ENCODE peak calls at places on chromosomes 7 and 10, in five cellular contexts. One of them, this sample, is unnamed.

GRCh38 chr10:14244801-14245211 is 85.9 kb downstream of the FRMD4A start:
- DNase-seq in mesenchymal stem cell: peak
- DNase-seq in trophoblast cell: peak
- DNase-seq in H1: no peak
- DNase-seq in neuronal stem cell: no peak
- DNase-seq in this sample: no peak

GRCh38 chr10:103654925-103655324 is 161.4 kb downstream of the NEURL1 start:
- DNase-seq in trophoblast cell: no peak
- DNase-seq in mesenchymal stem cell: no peak
- DNase-seq in neuronal stem cell: no peak
- DNase-seq in H1: no peak
- DNase-seq in this sample: no peak

GRCh38 chr10:132648072-132648855 is 110.7 kb downstream of the INPP5A start:
- DNase-seq in trophoblast cell: no peak
- DNase-seq in H1: no peak
- DNase-seq in neuronal stem cell: no peak
- DNase-seq in mesenchymal stem cell: no peak
- DNase-seq in this sample: no peak

GRCh38 chr7:92584953-92585352 is 5.2 kb downstream of the FAM133B start:
- DNase-seq in mesenchymal stem cell: no peak
- DNase-seq in H1: no peak
- DNase-seq in neuronal stem cell: no peak
- DNase-seq in trophoblast cell: peak
- DNase-seq in this sample: no peak

GRCh38 chr10:119575506-119575905 is 21.3 kb downstream of the TIAL1 start:
- DNase-seq in H1: no peak
- DNase-seq in trophoblast cell: no peak
- DNase-seq in mesenchymal stem cell: no peak
- DNase-seq in neuronal stem cell: no peak
- DNase-seq in this sample: no peak

GRCh38 chr7:158247758-158248487 is 339.7 kb downstream of the PTPRN2 start:
- DNase-seq in neuronal stem cell: no peak
- DNase-seq in mesenchymal stem cell: no peak
- DNase-seq in H1: no peak
- DNase-seq in trophoblast cell: no peak
- DNase-seq in this sample: peak

GRCh38 chr10:78774614-78774998 is 294.2 kb upstream of the ZMIZ1 start:
- DNase-seq in neuronal stem cell: no peak
- DNase-seq in trophoblast cell: no peak
- DNase-seq in H1: no peak
- DNase-seq in mesenchymal stem cell: no peak
- DNase-seq in this sample: no peak

GRCh38 chr7:18212788-18213187 is 185.1 kb upstream of the PRPS1L1 start:
- DNase-seq in H1: no peak
- DNase-seq in trophoblast cell: no peak
- DNase-seq in neuronal stem cell: no peak
- DNase-seq in mesenchymal stem cell: peak
- DNase-seq in this sample: no peak

GRCh38 chr7:143227806-143228205 is 6.0 kb downstream of the TAS2R40 start:
- DNase-seq in neuronal stem cell: no peak
- DNase-seq in H1: no peak
- DNase-seq in mesenchymal stem cell: no peak
- DNase-seq in trophoblast cell: peak
- DNase-seq in this sample: no peak

GRCh38 chr10:15238553-15239335 is 70.3 kb upstream of the NMT2 start:
- DNase-seq in mesenchymal stem cell: peak
- DNase-seq in neuronal stem cell: no peak
- DNase-seq in trophoblast cell: no peak
- DNase-seq in H1: no peak
- DNase-seq in this sample: no peak

GRCh38 chr7:73519867-73520672 is 2.0 kb downstream of the BAZ1B start:
- DNase-seq in trophoblast cell: no peak
- DNase-seq in mesenchymal stem cell: no peak
- DNase-seq in H1: no peak
- DNase-seq in neuronal stem cell: no peak
- DNase-seq in this sample: no peak

GRCh38 chr10:125026974-125027735 is 85.2 kb downstream of the ZRANB1 start:
- DNase-seq in trophoblast cell: no peak
- DNase-seq in mesenchymal stem cell: no peak
- DNase-seq in H1: no peak
- DNase-seq in neuronal stem cell: no peak
- DNase-seq in this sample: no peak

GRCh38 chr10:25641576-25641975 is 292.5 kb upstream of the MYO3A start:
- DNase-seq in H1: no peak
- DNase-seq in neuronal stem cell: no peak
- DNase-seq in trophoblast cell: no peak
- DNase-seq in mesenchymal stem cell: no peak
- DNase-seq in this sample: no peak

GRCh38 chr10:133162178-133162909 is 2.3 kb downstream of the KNDC1 start:
- DNase-seq in trophoblast cell: no peak
- DNase-seq in mesenchymal stem cell: no peak
- DNase-seq in neuronal stem cell: no peak
- DNase-seq in H1: no peak
- DNase-seq in this sample: no peak

GRCh38 chr10:11116817-11117216 is 99.1 kb downstream of the CELF2 start:
- DNase-seq in trophoblast cell: no peak
- DNase-seq in mesenchymal stem cell: no peak
- DNase-seq in H1: no peak
- DNase-seq in neuronal stem cell: no peak
- DNase-seq in this sample: no peak

GRCh38 chr10:11120711-11121110 is 103.0 kb downstream of the CELF2 start:
- DNase-seq in trophoblast cell: no peak
- DNase-seq in H1: no peak
- DNase-seq in mesenchymal stem cell: no peak
- DNase-seq in neuronal stem cell: no peak
- DNase-seq in this sample: no peak

GRCh38 chr10:11119843-11120242 is 102.2 kb downstream of the CELF2 start:
- DNase-seq in H1: no peak
- DNase-seq in trophoblast cell: no peak
- DNase-seq in neuronal stem cell: no peak
- DNase-seq in mesenchymal stem cell: no peak
- DNase-seq in this sample: no peak

GRCh38 chr10:11115337-11115736 is 97.7 kb downstream of the CELF2 start:
- DNase-seq in H1: no peak
- DNase-seq in neuronal stem cell: no peak
- DNase-seq in mesenchymal stem cell: no peak
- DNase-seq in trophoblast cell: no peak
- DNase-seq in this sample: no peak

GRCh38 chr10:11118696-11119095 is 101.0 kb downstream of the CELF2 start:
- DNase-seq in trophoblast cell: no peak
- DNase-seq in H1: no peak
- DNase-seq in neuronal stem cell: no peak
- DNase-seq in mesenchymal stem cell: no peak
- DNase-seq in this sample: no peak
- H3K27ac ChIP-seq in trophoblast cell: no peak
- H3K27ac ChIP-seq in H1: no peak
- H3K27ac ChIP-seq in neuronal stem cell: no peak
- H3K27ac ChIP-seq in mesenchymal stem cell: no peak
- H3K27ac ChIP-seq in this sample: no peak

DNA sequence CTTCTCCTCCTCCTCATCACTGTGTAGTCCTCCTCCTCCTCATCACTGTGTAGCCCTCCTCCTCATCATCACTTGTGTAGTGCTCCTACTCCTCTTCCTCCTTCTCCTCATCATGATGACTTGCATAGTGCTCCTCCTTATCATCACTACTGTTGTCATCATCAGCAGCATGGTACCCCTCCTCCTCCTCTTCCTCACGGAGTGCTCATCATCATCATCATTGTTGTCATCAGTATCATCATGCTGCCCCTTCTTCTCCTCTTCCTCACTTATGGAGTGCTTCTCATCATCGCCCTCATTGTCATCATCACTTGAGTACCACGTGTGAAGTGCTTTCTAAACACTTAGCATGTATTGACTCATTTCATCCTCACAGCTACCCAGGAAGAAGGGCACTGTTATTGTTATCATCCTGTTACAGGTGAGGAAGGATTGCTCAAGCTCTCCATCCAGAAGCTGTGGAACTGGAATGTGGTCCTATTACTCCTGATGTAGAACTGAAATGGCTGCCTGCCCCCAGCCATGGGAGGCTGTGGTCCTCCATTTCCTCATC is 122.8 kb upstream of the SHH start:
- DNase-seq in neuronal stem cell: no peak
- DNase-seq in trophoblast cell: no peak
- DNase-seq in mesenchymal stem cell: no peak
- DNase-seq in H1: no peak
- DNase-seq in this sample: no peak
- H2BK12ac ChIP-seq in neuronal stem cell: no peak
- H2BK12ac ChIP-seq in trophoblast cell: no peak
- H2BK12ac ChIP-seq in mesenchymal stem cell: no peak
- H2BK12ac ChIP-seq in H1: no peak
- H2BK12ac ChIP-seq in this sample: no peak

GRCh38 chr10:32125023-32125422 is 68.8 kb upstream of the KIF5B start:
- DNase-seq in neuronal stem cell: no peak
- DNase-seq in H1: no peak
- DNase-seq in mesenchymal stem cell: no peak
- DNase-seq in trophoblast cell: peak
- DNase-seq in this sample: no peak

GRCh38 chr10:32132357-32132756 is 76.1 kb upstream of the KIF5B start:
- DNase-seq in trophoblast cell: no peak
- DNase-seq in H1: peak
- DNase-seq in mesenchymal stem cell: no peak
- DNase-seq in neuronal stem cell: no peak
- DNase-seq in this sample: peak

GRCh38 chr10:32131388-32131787 is 75.2 kb upstream of the KIF5B start:
- DNase-seq in neuronal stem cell: no peak
- DNase-seq in mesenchymal stem cell: no peak
- DNase-seq in H1: no peak
- DNase-seq in trophoblast cell: no peak
- DNase-seq in this sample: no peak

GRCh38 chr10:32130788-32131187 is 74.6 kb upstream of the KIF5B start:
- DNase-seq in trophoblast cell: no peak
- DNase-seq in neuronal stem cell: no peak
- DNase-seq in mesenchymal stem cell: no peak
- DNase-seq in H1: no peak
- DNase-seq in this sample: no peak
- H3K23ac ChIP-seq in trophoblast cell: no peak
- H3K23ac ChIP-seq in neuronal stem cell: no peak
- H3K23ac ChIP-seq in mesenchymal stem cell: no peak
- H3K23ac ChIP-seq in H1: no peak
- H3K23ac ChIP-seq in this sample: no peak

GRCh38 chr10:80459047-80459865 is 5.1 kb downstream of the TSPAN14 start:
- DNase-seq in mesenchymal stem cell: peak
- DNase-seq in trophoblast cell: no peak
- DNase-seq in H1: no peak
- DNase-seq in neuronal stem cell: no peak
- DNase-seq in this sample: peak
- H3K27ac ChIP-seq in mesenchymal stem cell: peak
- H3K27ac ChIP-seq in trophoblast cell: peak
- H3K27ac ChIP-seq in H1: no peak
- H3K27ac ChIP-seq in neuronal stem cell: no peak
- H3K27ac ChIP-seq in this sample: no peak

DNA sequence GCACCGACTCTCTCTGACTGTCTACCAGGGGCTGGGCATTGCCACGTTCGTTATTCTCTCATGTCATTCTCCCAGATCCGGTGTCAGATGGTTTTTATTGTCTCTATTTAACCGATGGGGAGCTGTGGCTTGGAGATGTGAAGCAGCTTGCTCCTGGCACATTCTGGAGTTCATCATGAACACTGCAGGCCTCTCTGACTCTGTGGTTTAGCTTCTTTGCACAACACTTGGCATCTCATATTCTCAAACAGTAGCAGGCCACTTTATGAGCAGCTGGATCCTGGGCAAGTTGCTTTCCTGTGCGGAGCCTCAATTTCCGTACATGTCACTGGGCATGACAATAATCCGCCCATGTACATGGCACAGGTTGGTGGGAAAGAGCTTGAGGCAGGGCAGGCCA is 119.8 kb downstream of the LRRC18 start:
- DNase-seq in trophoblast cell: no peak
- DNase-seq in mesenchymal stem cell: no peak
- DNase-seq in neuronal stem cell: no peak
- DNase-seq in H1: no peak
- DNase-seq in this sample: no peak
- H2BK12ac ChIP-seq in trophoblast cell: no peak
- H2BK12ac ChIP-seq in mesenchymal stem cell: no peak
- H2BK12ac ChIP-seq in neuronal stem cell: no peak
- H2BK12ac ChIP-seq in H1: no peak
- H2BK12ac ChIP-seq in this sample: no peak

GRCh38 chr7:134844200-134844599 is 64.8 kb downstream of the CALD1 start:
- DNase-seq in neuronal stem cell: no peak
- DNase-seq in H1: no peak
- DNase-seq in mesenchymal stem cell: no peak
- DNase-seq in trophoblast cell: no peak
- DNase-seq in this sample: no peak
- H3K23ac ChIP-seq in neuronal stem cell: no peak
- H3K23ac ChIP-seq in H1: no peak
- H3K23ac ChIP-seq in mesenchymal stem cell: no peak
- H3K23ac ChIP-seq in trophoblast cell: no peak
- H3K23ac ChIP-seq in this sample: no peak

GRCh38 chr10:35488228-35488627 is 116.9 kb upstream of the GJD4 start:
- DNase-seq in neuronal stem cell: no peak
- DNase-seq in mesenchymal stem cell: no peak
- DNase-seq in H1: no peak
- DNase-seq in trophoblast cell: no peak
- DNase-seq in this sample: no peak
- H3K27ac ChIP-seq in neuronal stem cell: no peak
- H3K27ac ChIP-seq in mesenchymal stem cell: no peak
- H3K27ac ChIP-seq in H1: no peak
- H3K27ac ChIP-seq in trophoblast cell: no peak
- H3K27ac ChIP-seq in this sample: no peak

DNA sequence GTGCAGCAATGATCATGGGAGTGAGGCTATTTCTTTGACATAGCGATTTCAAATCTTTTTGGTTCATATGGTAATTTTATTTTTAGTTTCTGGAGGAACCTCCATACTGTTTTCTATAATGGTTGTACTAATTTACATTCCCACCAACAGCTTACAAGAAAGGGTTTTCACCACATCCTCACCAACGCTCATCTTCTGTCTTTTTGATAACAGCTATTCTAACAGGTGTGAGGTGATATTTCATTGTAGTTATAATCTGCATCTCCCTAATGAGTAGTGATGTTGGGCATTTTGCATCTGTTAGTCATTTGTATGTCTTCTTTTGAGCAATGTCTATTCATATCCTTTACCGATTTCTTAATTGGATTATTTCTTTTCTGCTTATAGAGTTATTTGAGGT is 75.0 kb upstream of the FHIP2A start:
- DNase-seq in neuronal stem cell: no peak
- DNase-seq in trophoblast cell: no peak
- DNase-seq in mesenchymal stem cell: no peak
- DNase-seq in H1: no peak
- DNase-seq in this sample: no peak
- H2BK12ac ChIP-seq in neuronal stem cell: no peak
- H2BK12ac ChIP-seq in trophoblast cell: no peak
- H2BK12ac ChIP-seq in mesenchymal stem cell: no peak
- H2BK12ac ChIP-seq in H1: no peak
- H2BK12ac ChIP-seq in this sample: no peak

GRCh38 chr10:77526861-77527617 is 110.6 kb downstream of the KCNMA1 start:
- DNase-seq in neuronal stem cell: no peak
- DNase-seq in mesenchymal stem cell: peak
- DNase-seq in H1: no peak
- DNase-seq in trophoblast cell: no peak
- DNase-seq in this sample: no peak

GRCh38 chr10:77522268-77522809 is 115.3 kb downstream of the KCNMA1 start:
- DNase-seq in H1: no peak
- DNase-seq in trophoblast cell: no peak
- DNase-seq in mesenchymal stem cell: no peak
- DNase-seq in neuronal stem cell: no peak
- DNase-seq in this sample: no peak

GRCh38 chr10:77527839-77528238 is 109.8 kb downstream of the KCNMA1 start:
- DNase-seq in mesenchymal stem cell: no peak
- DNase-seq in trophoblast cell: no peak
- DNase-seq in neuronal stem cell: no peak
- DNase-seq in H1: no peak
- DNase-seq in this sample: no peak

GRCh38 chr10:77520995-77521394 is 116.6 kb downstream of the KCNMA1 start:
- DNase-seq in mesenchymal stem cell: no peak
- DNase-seq in trophoblast cell: no peak
- DNase-seq in H1: no peak
- DNase-seq in neuronal stem cell: no peak
- DNase-seq in this sample: no peak

GRCh38 chr10:77524300-77524711 is 113.3 kb downstream of the KCNMA1 start:
- DNase-seq in mesenchymal stem cell: peak
- DNase-seq in H1: no peak
- DNase-seq in neuronal stem cell: no peak
- DNase-seq in trophoblast cell: peak
- DNase-seq in this sample: no peak
- H3K23ac ChIP-seq in mesenchymal stem cell: no peak
- H3K23ac ChIP-seq in H1: no peak
- H3K23ac ChIP-seq in neuronal stem cell: no peak
- H3K23ac ChIP-seq in trophoblast cell: no peak
- H3K23ac ChIP-seq in this sample: no peak

This sample was measured in H9.